ENCODE peak calls at places on chromosomes 5 and 9, in six cellular contexts. One of them, this sample, is unnamed.

GRCh38 chr9:123727332-123727731 is 202.6 kb downstream of the DENND1A start:
- DNase-seq in stimulated activated CD8-positive, alpha-beta memory T cell treated with anti-CD3 and anti-CD28 coated beads, Interleukin-7, amount 100 ng/mL, for 1 hour: no peak
- DNase-seq in AG09309: no peak
- DNase-seq in naive thymus-derived CD4-positive, alpha-beta T cell: no peak
- DNase-seq in AG04449: no peak
- DNase-seq in right atrium auricular region: no peak
- DNase-seq in this sample: no peak

GRCh38 chr9:131233989-131234388 is 42.3 kb downstream of the FAM78A start:
- DNase-seq in stimulated activated CD8-positive, alpha-beta memory T cell treated with anti-CD3 and anti-CD28 coated beads, Interleukin-7, amount 100 ng/mL, for 1 hour: no peak
- DNase-seq in AG09309: no peak
- DNase-seq in naive thymus-derived CD4-positive, alpha-beta T cell: no peak
- DNase-seq in AG04449: no peak
- DNase-seq in right atrium auricular region: no peak
- DNase-seq in this sample: no peak

GRCh38 chr5:91941590-91941989 is 558.5 kb upstream of the ARRDC3 start:
- DNase-seq in stimulated activated CD8-positive, alpha-beta memory T cell treated with anti-CD3 and anti-CD28 coated beads, Interleukin-7, amount 100 ng/mL, for 1 hour: no peak
- DNase-seq in AG09309: no peak
- DNase-seq in naive thymus-derived CD4-positive, alpha-beta T cell: no peak
- DNase-seq in AG04449: no peak
- DNase-seq in right atrium auricular region: no peak
- DNase-seq in this sample: no peak

GRCh38 chr5:145847499-145848497 is 12.7 kb upstream of the PRELID2 start:
- DNase-seq in stimulated activated CD8-positive, alpha-beta memory T cell treated with anti-CD3 and anti-CD28 coated beads, Interleukin-7, amount 100 ng/mL, for 1 hour: no peak
- DNase-seq in AG09309: peak; percentile 47
- DNase-seq in naive thymus-derived CD4-positive, alpha-beta T cell: no peak
- DNase-seq in AG04449: no peak
- DNase-seq in right atrium auricular region: no peak
- DNase-seq in this sample: no peak

GRCh38 chr9:81430727-81431126 is 258.6 kb downstream of the TLE1 start:
- DNase-seq in stimulated activated CD8-positive, alpha-beta memory T cell treated with anti-CD3 and anti-CD28 coated beads, Interleukin-7, amount 100 ng/mL, for 1 hour: no peak
- DNase-seq in AG09309: no peak
- DNase-seq in naive thymus-derived CD4-positive, alpha-beta T cell: no peak
- DNase-seq in AG04449: no peak
- DNase-seq in right atrium auricular region: no peak
- DNase-seq in this sample: no peak

GRCh38 chr5:72108200-72109050 is 1.1 kb downstream of the MAP1B start:
- DNase-seq in stimulated activated CD8-positive, alpha-beta memory T cell treated with anti-CD3 and anti-CD28 coated beads, Interleukin-7, amount 100 ng/mL, for 1 hour: no peak
- DNase-seq in AG09309: no peak
- DNase-seq in naive thymus-derived CD4-positive, alpha-beta T cell: no peak
- DNase-seq in AG04449: no peak
- DNase-seq in right atrium auricular region: peak; percentile 72
- DNase-seq in this sample: no peak

GRCh38 chr5:75197746-75198145 is 38.9 kb downstream of the ANKRD31 start:
- DNase-seq in stimulated activated CD8-positive, alpha-beta memory T cell treated with anti-CD3 and anti-CD28 coated beads, Interleukin-7, amount 100 ng/mL, for 1 hour: no peak
- DNase-seq in AG09309: no peak
- DNase-seq in naive thymus-derived CD4-positive, alpha-beta T cell: no peak
- DNase-seq in AG04449: no peak
- DNase-seq in right atrium auricular region: no peak
- DNase-seq in this sample: no peak

GRCh38 chr9:121593066-121593465 is 58.4 kb upstream of the DAB2IP start:
- DNase-seq in stimulated activated CD8-positive, alpha-beta memory T cell treated with anti-CD3 and anti-CD28 coated beads, Interleukin-7, amount 100 ng/mL, for 1 hour: no peak
- DNase-seq in AG09309: no peak
- DNase-seq in naive thymus-derived CD4-positive, alpha-beta T cell: no peak
- DNase-seq in AG04449: no peak
- DNase-seq in right atrium auricular region: no peak
- DNase-seq in this sample: no peak

GRCh38 chr9:306907-307306 is 92.2 kb downstream of the DOCK8 start:
- DNase-seq in stimulated activated CD8-positive, alpha-beta memory T cell treated with anti-CD3 and anti-CD28 coated beads, Interleukin-7, amount 100 ng/mL, for 1 hour: no peak
- DNase-seq in AG09309: no peak
- DNase-seq in naive thymus-derived CD4-positive, alpha-beta T cell: peak; percentile 54
- DNase-seq in AG04449: no peak
- DNase-seq in right atrium auricular region: no peak
- DNase-seq in this sample: no peak

GRCh38 chr5:55600536-55601208 is 65.9 kb upstream of the PLPP1 start:
- DNase-seq in stimulated activated CD8-positive, alpha-beta memory T cell treated with anti-CD3 and anti-CD28 coated beads, Interleukin-7, amount 100 ng/mL, for 1 hour: no peak
- DNase-seq in AG09309: no peak
- DNase-seq in naive thymus-derived CD4-positive, alpha-beta T cell: peak; percentile 33
- DNase-seq in AG04449: no peak
- DNase-seq in right atrium auricular region: peak; percentile 59
- DNase-seq in this sample: no peak

GRCh38 chr5:163889369-163889768 is 383.9 kb downstream of the MAT2B start:
- DNase-seq in stimulated activated CD8-positive, alpha-beta memory T cell treated with anti-CD3 and anti-CD28 coated beads, Interleukin-7, amount 100 ng/mL, for 1 hour: no peak
- DNase-seq in AG09309: peak; percentile 80
- DNase-seq in naive thymus-derived CD4-positive, alpha-beta T cell: no peak
- DNase-seq in AG04449: peak; percentile 67
- DNase-seq in right atrium auricular region: no peak
- DNase-seq in this sample: peak; percentile 12

GRCh38 chr9:80163889-80164288 is 592.1 kb downstream of the TLE4 start:
- DNase-seq in stimulated activated CD8-positive, alpha-beta memory T cell treated with anti-CD3 and anti-CD28 coated beads, Interleukin-7, amount 100 ng/mL, for 1 hour: no peak
- DNase-seq in AG09309: no peak
- DNase-seq in naive thymus-derived CD4-positive, alpha-beta T cell: no peak
- DNase-seq in AG04449: no peak
- DNase-seq in right atrium auricular region: no peak
- DNase-seq in this sample: no peak

GRCh38 chr9:76369583-76369982 is 24.6 kb downstream of the RFK start:
- DNase-seq in stimulated activated CD8-positive, alpha-beta memory T cell treated with anti-CD3 and anti-CD28 coated beads, Interleukin-7, amount 100 ng/mL, for 1 hour: no peak
- DNase-seq in AG09309: no peak
- DNase-seq in naive thymus-derived CD4-positive, alpha-beta T cell: no peak
- DNase-seq in AG04449: no peak
- DNase-seq in right atrium auricular region: no peak
- DNase-seq in this sample: no peak

GRCh38 chr5:12624776-12625560 is 720.7 kb upstream of the CTNND2 start:
- DNase-seq in stimulated activated CD8-positive, alpha-beta memory T cell treated with anti-CD3 and anti-CD28 coated beads, Interleukin-7, amount 100 ng/mL, for 1 hour: no peak
- DNase-seq in AG09309: no peak
- DNase-seq in naive thymus-derived CD4-positive, alpha-beta T cell: no peak
- DNase-seq in AG04449: no peak
- DNase-seq in right atrium auricular region: no peak
- DNase-seq in this sample: no peak

GRCh38 chr5:159456722-159457462 is 126.6 kb upstream of the IL12B start:
- DNase-seq in stimulated activated CD8-positive, alpha-beta memory T cell treated with anti-CD3 and anti-CD28 coated beads, Interleukin-7, amount 100 ng/mL, for 1 hour: no peak
- DNase-seq in AG09309: no peak
- DNase-seq in naive thymus-derived CD4-positive, alpha-beta T cell: no peak
- DNase-seq in AG04449: no peak
- DNase-seq in right atrium auricular region: no peak
- DNase-seq in this sample: no peak

GRCh38 chr5:5645891-5646290 is 223.4 kb downstream of the ICE1 start:
- DNase-seq in stimulated activated CD8-positive, alpha-beta memory T cell treated with anti-CD3 and anti-CD28 coated beads, Interleukin-7, amount 100 ng/mL, for 1 hour: no peak
- DNase-seq in AG09309: no peak
- DNase-seq in naive thymus-derived CD4-positive, alpha-beta T cell: no peak
- DNase-seq in AG04449: no peak
- DNase-seq in right atrium auricular region: no peak
- DNase-seq in this sample: no peak

GRCh38 chr5:107372723-107373487 is 297.8 kb downstream of the EFNA5 start:
- DNase-seq in stimulated activated CD8-positive, alpha-beta memory T cell treated with anti-CD3 and anti-CD28 coated beads, Interleukin-7, amount 100 ng/mL, for 1 hour: no peak
- DNase-seq in AG09309: no peak
- DNase-seq in naive thymus-derived CD4-positive, alpha-beta T cell: no peak
- DNase-seq in AG04449: no peak
- DNase-seq in right atrium auricular region: no peak
- DNase-seq in this sample: no peak

GRCh38 chr5:60810036-60810435 is 34.0 kb downstream of the ELOVL7 start:
- DNase-seq in stimulated activated CD8-positive, alpha-beta memory T cell treated with anti-CD3 and anti-CD28 coated beads, Interleukin-7, amount 100 ng/mL, for 1 hour: no peak
- DNase-seq in AG09309: no peak
- DNase-seq in naive thymus-derived CD4-positive, alpha-beta T cell: no peak
- DNase-seq in AG04449: no peak
- DNase-seq in right atrium auricular region: no peak
- DNase-seq in this sample: no peak

GRCh38 chr5:20500501-20500900 is 512.5 kb upstream of the CDH18 start:
- DNase-seq in stimulated activated CD8-positive, alpha-beta memory T cell treated with anti-CD3 and anti-CD28 coated beads, Interleukin-7, amount 100 ng/mL, for 1 hour: no peak
- DNase-seq in AG09309: no peak
- DNase-seq in naive thymus-derived CD4-positive, alpha-beta T cell: no peak
- DNase-seq in AG04449: no peak
- DNase-seq in right atrium auricular region: no peak
- DNase-seq in this sample: no peak

GRCh38 chr5:52705720-52706119 is 82.0 kb upstream of the ITGA1 start:
- DNase-seq in stimulated activated CD8-positive, alpha-beta memory T cell treated with anti-CD3 and anti-CD28 coated beads, Interleukin-7, amount 100 ng/mL, for 1 hour: no peak
- DNase-seq in AG09309: no peak
- DNase-seq in naive thymus-derived CD4-positive, alpha-beta T cell: peak; percentile 30
- DNase-seq in AG04449: no peak
- DNase-seq in right atrium auricular region: no peak
- DNase-seq in this sample: no peak

GRCh38 chr9:127308559-127309429 is 44.2 kb downstream of the GARNL3 start:
- DNase-seq in stimulated activated CD8-positive, alpha-beta memory T cell treated with anti-CD3 and anti-CD28 coated beads, Interleukin-7, amount 100 ng/mL, for 1 hour: no peak
- DNase-seq in AG09309: peak; percentile 39
- DNase-seq in naive thymus-derived CD4-positive, alpha-beta T cell: no peak
- DNase-seq in AG04449: no peak
- DNase-seq in right atrium auricular region: no peak
- DNase-seq in this sample: no peak

GRCh38 chr5:7533941-7534340 is 138.0 kb downstream of the ADCY2 start:
- DNase-seq in stimulated activated CD8-positive, alpha-beta memory T cell treated with anti-CD3 and anti-CD28 coated beads, Interleukin-7, amount 100 ng/mL, for 1 hour: no peak
- DNase-seq in AG09309: no peak
- DNase-seq in naive thymus-derived CD4-positive, alpha-beta T cell: no peak
- DNase-seq in AG04449: no peak
- DNase-seq in right atrium auricular region: no peak
- DNase-seq in this sample: no peak

GRCh38 chr5:160651682-160652645 is 200.0 kb downstream of the ATP10B start:
- DNase-seq in stimulated activated CD8-positive, alpha-beta memory T cell treated with anti-CD3 and anti-CD28 coated beads, Interleukin-7, amount 100 ng/mL, for 1 hour: no peak
- DNase-seq in AG09309: no peak
- DNase-seq in naive thymus-derived CD4-positive, alpha-beta T cell: no peak
- DNase-seq in AG04449: no peak
- DNase-seq in right atrium auricular region: no peak
- DNase-seq in this sample: no peak

GRCh38 chr9:113219972-113220371 is 1.1 kb downstream of the FKBP15 start:
- DNase-seq in stimulated activated CD8-positive, alpha-beta memory T cell treated with anti-CD3 and anti-CD28 coated beads, Interleukin-7, amount 100 ng/mL, for 1 hour: no peak
- DNase-seq in AG09309: peak; percentile 37
- DNase-seq in naive thymus-derived CD4-positive, alpha-beta T cell: no peak
- DNase-seq in AG04449: peak; percentile 49
- DNase-seq in right atrium auricular region: no peak
- DNase-seq in this sample: peak; percentile 68

GRCh38 chr5:52987711-52988329 is 1.3 kb upstream of the ITGA2 start:
- DNase-seq in stimulated activated CD8-positive, alpha-beta memory T cell treated with anti-CD3 and anti-CD28 coated beads, Interleukin-7, amount 100 ng/mL, for 1 hour: no peak
- DNase-seq in AG09309: no peak
- DNase-seq in naive thymus-derived CD4-positive, alpha-beta T cell: no peak
- DNase-seq in AG04449: no peak
- DNase-seq in right atrium auricular region: no peak
- DNase-seq in this sample: no peak

GRCh38 chr5:132050136-132050535 is 10.3 kb upstream of the IL3 start:
- DNase-seq in stimulated activated CD8-positive, alpha-beta memory T cell treated with anti-CD3 and anti-CD28 coated beads, Interleukin-7, amount 100 ng/mL, for 1 hour: no peak
- DNase-seq in AG09309: no peak
- DNase-seq in naive thymus-derived CD4-positive, alpha-beta T cell: no peak
- DNase-seq in AG04449: no peak
- DNase-seq in right atrium auricular region: peak; percentile 54
- DNase-seq in this sample: no peak

GRCh38 chr5:39137391-39138181 is 63.4 kb upstream of the RICTOR start:
- DNase-seq in stimulated activated CD8-positive, alpha-beta memory T cell treated with anti-CD3 and anti-CD28 coated beads, Interleukin-7, amount 100 ng/mL, for 1 hour: no peak
- DNase-seq in AG09309: no peak
- DNase-seq in naive thymus-derived CD4-positive, alpha-beta T cell: no peak
- DNase-seq in AG04449: no peak
- DNase-seq in right atrium auricular region: no peak
- DNase-seq in this sample: no peak